ENCODE peak calls at places on chromosomes 4 and X, in five cellular contexts. F, I, Y, C and X are unnamed samples.

GRCh38 chr4:155794589-155794988 is 35.8 kb downstream of the GUCY1B1 start:
- DNase-seq in F (no peak), I (no peak), Y (no peak), C (no peak), X (no peak)

GRCh38 chrX:15114865-15115566 is 154.9 kb downstream of the ASB9 start:
- DNase-seq in F (no peak), I (no peak), Y (no peak), C (no peak), X (no peak)

GRCh38 chr4:145891958-145892357 is 46.7 kb downstream of the ZNF827 start:
- DNase-seq in F (no peak), I (no peak), Y (peak; percentile 4), C (no peak), X (no peak)

GRCh38 chr4:148831945-148832344 is 389.7 kb upstream of the NR3C2 start:
- DNase-seq in F (no peak), I (no peak), Y (no peak), C (no peak), X (peak; percentile 96)

GRCh38 chr4:1001561-1002130 is 8.4 kb upstream of the SLC26A1 start:
- DNase-seq in F (no peak), I (no peak), Y (no peak), C (no peak), X (no peak)

GRCh38 chrX:125998432-125998831 is 167.7 kb downstream of the DCAF12L2 start:
- DNase-seq in F (no peak), I (no peak), Y (no peak), C (no peak), X (no peak)

GRCh38 chr4:100880012-100880411 is 362.2 kb upstream of the EMCN start:
- DNase-seq in F (no peak), I (no peak), Y (peak; percentile 20), C (no peak), X (no peak)

GRCh38 chr4:5730436-5730835 is 19.4 kb downstream of the EVC start:
- DNase-seq in F (no peak), I (no peak), Y (no peak), C (no peak), X (no peak)

GRCh38 chr4:53981573-53981972 is 82.8 kb downstream of the CHIC2 start:
- DNase-seq in F (no peak), I (no peak), Y (no peak), C (no peak), X (peak; percentile 44)

GRCh38 chrX:135985123-135985973 is at the start of gene SLC9A6:
- DNase-seq in F (peak; percentile 73), I (peak; percentile 45), Y (peak; percentile 69), C (peak; percentile 75), X (peak; percentile 17)

GRCh38 chr4:159220353-159220752 is 117.5 kb downstream of the RAPGEF2 start:
- DNase-seq in F (no peak), I (no peak), Y (no peak), C (no peak), X (no peak)

GRCh38 chrX:49040376-49040955 is 2.7 kb downstream of the TFE3 start:
- DNase-seq in F (no peak), I (no peak), Y (no peak), C (no peak), X (peak; percentile 25)

GRCh38 chr4:67545199-67545995 is at the start of gene CENPC:
- DNase-seq in F (peak; percentile 98), I (peak; percentile 93), Y (peak; percentile 98), C (peak; percentile 97), X (peak; percentile 97)
- TF ChIP-seq POLR2A in F (peak; percentile 43), I (peak; percentile 59), Y (peak; percentile 97), C (peak; percentile 98), X (peak; percentile 96)

DNA sequence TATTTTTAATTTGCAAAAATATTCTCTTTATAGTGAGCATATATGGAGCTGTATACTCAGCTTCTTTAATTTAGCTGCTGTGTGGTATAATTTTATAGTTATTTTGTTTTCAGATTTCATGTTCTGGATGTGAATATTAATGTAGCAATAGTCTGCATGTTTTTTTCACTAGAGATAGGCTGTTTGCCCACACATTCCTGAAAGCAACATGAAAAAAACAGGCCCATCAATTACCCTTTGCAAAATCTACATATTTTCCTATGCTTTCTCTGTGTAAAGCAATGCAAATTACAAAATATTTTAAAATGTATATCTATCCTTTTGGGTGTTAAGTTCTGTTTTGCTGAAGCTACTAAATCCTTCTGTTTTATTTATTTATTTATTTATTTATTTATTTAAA is 277.3 kb downstream of the ANKRD50 start:
- DNase-seq in F (no peak), I (no peak), Y (no peak), C (no peak), X (no peak)
- TF ChIP-seq POLR2A in F (no peak), I (no peak), Y (no peak), C (no peak), X (no peak)

GRCh38 chrX:107775734-107776511 is at the start of gene TSC22D3:
- DNase-seq in F (peak; percentile 90), I (peak; percentile 69), Y (peak; percentile 63), C (peak; percentile 89), X (peak; percentile 33)
- TF ChIP-seq POLR2A in F (peak; percentile 1), I (peak; percentile 20), Y (peak; percentile 70), C (peak; percentile 69), X (no peak)

DNA sequence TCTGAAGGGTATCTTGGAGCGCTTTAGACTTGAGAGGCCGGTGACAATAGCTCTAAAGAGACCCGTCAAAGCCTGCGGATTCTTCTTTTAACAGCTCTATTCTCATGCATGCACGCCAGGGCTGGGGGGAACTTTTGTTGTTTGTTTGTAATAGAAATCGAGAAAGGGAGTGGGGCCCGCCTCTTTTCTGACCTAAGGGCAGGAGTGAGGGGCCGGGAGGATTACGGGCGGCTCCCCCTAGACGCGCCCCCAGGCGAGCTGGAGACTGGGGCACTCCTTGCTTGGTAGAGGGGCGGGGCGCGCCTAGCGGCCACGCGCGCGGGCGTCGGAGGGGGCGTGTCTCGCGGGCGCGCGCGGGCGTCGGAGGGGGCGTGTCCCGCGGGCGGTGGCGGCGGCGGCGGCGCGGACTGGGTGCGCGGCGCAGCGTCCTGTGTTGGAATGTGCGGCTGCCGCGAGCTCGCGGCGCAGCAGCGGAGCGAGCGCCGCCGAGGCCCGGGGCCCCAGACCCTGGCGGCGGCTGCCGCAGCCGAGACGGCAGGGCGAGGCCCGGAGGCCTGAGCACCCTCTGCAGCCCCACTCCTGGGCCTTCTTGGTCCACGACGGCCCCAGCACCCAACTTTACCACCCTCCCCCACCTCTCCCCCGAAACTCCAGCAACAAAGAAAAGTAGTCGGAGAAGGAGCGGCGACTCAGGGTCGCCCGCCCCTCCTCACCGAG is at the start of gene REST:
- DNase-seq in F (peak; percentile 72), I (peak; percentile 62), Y (peak; percentile 85), C (peak; percentile 79), X (peak; percentile 52)
- TF ChIP-seq POLR2A in F (no peak), I (peak; percentile 23), Y (peak; percentile 27), C (peak; percentile 31), X (no peak)

GRCh38 chr4:169270810-169271691 is at the start of gene SH3RF1:
- DNase-seq in F (peak; percentile 91), I (peak; percentile 76), Y (peak; percentile 85), C (peak; percentile 88), X (peak; percentile 82)
- TF ChIP-seq POLR2A in F (peak; percentile 86), I (peak; percentile 64), Y (no peak), C (peak; percentile 92), X (peak; percentile 95)

GRCh38 chrX:47217852-47218279 is 615 bp upstream of the CDK16 start:
- DNase-seq in F (peak; percentile 98), I (peak; percentile 93), Y (peak; percentile 96), C (peak; percentile 98), X (peak; percentile 98)
- TF ChIP-seq POLR2A in F (no peak), I (no peak), Y (no peak), C (no peak), X (no peak)